ENCODE peak calls at places on chromosomes 7 and 10, in eight cellular contexts. U, S, O, X, E, F, T and N are unnamed samples.

GRCh38 chr10:17617031-17617911 is at the start of gene HACD1:
- DNase-seq in U (peak; percentile 77), O (peak; percentile 93), S (peak; percentile 70), X (no peak), F (peak; percentile 22), E (peak; percentile 72), T (peak; percentile 91), N (peak; percentile 14)

GRCh38 chr10:31749293-31749692 is 179.3 kb downstream of the ARHGAP12 start:
- DNase-seq in T (no peak), E (peak; percentile 72), X (no peak), O (no peak), S (no peak), F (no peak), U (no peak), N (no peak)

GRCh38 chr10:89062861-89063260 is 72.3 kb downstream of the FAS start:
- DNase-seq in S (no peak), O (no peak), E (no peak), F (no peak), U (no peak), X (no peak), T (peak; percentile 83), N (no peak)

GRCh38 chr7:93228302-93228701 is 2.0 kb upstream of the HEPACAM2 start:
- DNase-seq in O (no peak), E (peak; percentile 82), X (no peak), F (no peak), U (peak; percentile 47), S (no peak), T (no peak), N (peak; percentile 34)

GRCh38 chr7:1232103-1232466 is 587 bp upstream of the UNCX start:
- DNase-seq in F (no peak), O (no peak), X (no peak), S (no peak), T (no peak), U (no peak), E (no peak), N (no peak)

GRCh38 chr7:146865696-146866095 is 749.1 kb downstream of the CNTNAP2 start:
- DNase-seq in S (no peak), E (no peak), O (no peak), X (no peak), T (no peak), U (no peak), F (no peak), N (no peak)

GRCh38 chr10:124686707-124687376 is 57.3 kb downstream of the FAM53B start:
- DNase-seq in S (peak; percentile 85), U (no peak), T (no peak), O (no peak), F (peak; percentile 28), X (no peak), E (no peak), N (peak; percentile 91)

GRCh38 chr10:24872049-24872789 is 80.2 kb downstream of the PRTFDC1 start:
- DNase-seq in E (no peak), U (no peak), S (no peak), T (no peak), O (no peak), X (no peak), F (peak; percentile 24), N (peak; percentile 65)

GRCh38 chr7:98086231-98086855 is 20.3 kb upstream of the LMTK2 start:
- DNase-seq in F (no peak), T (no peak), X (no peak), S (no peak), E (no peak), U (peak; percentile 39), O (no peak), N (no peak)

GRCh38 chr7:92731327-92732063 is 104.9 kb downstream of the CDK6 start:
- DNase-seq in U (peak; percentile 62), F (no peak), E (no peak), X (no peak), O (no peak), S (no peak), T (no peak), N (no peak)

GRCh38 chr7:96097802-96098201 is 224.1 kb downstream of the SLC25A13 start:
- DNase-seq in E (no peak), X (no peak), F (no peak), S (no peak), O (no peak), T (no peak), U (no peak), N (no peak)

GRCh38 chr10:70592746-70593512 is 9.6 kb downstream of the PRF1 start:
- DNase-seq in U (no peak), X (no peak), E (no peak), O (peak; percentile 27), S (no peak), F (no peak), T (peak; percentile 62), N (no peak)

GRCh38 chr7:112252691-112253090 is 46.2 kb downstream of the ZNF277 start:
- DNase-seq in U (no peak), F (no peak), T (no peak), X (no peak), E (no peak), S (no peak), O (no peak), N (no peak)

GRCh38 chr7:144853542-144853941 is 17.7 kb upstream of the TPK1 start:
- DNase-seq in T (no peak), S (no peak), X (no peak), O (no peak), U (no peak), E (no peak), F (no peak), N (no peak)

GRCh38 chr7:91940171-91940570 is 491 bp upstream of the AKAP9 start:
- DNase-seq in S (no peak), U (peak; percentile 26), F (peak; percentile 16), O (peak; percentile 72), T (no peak), E (peak; percentile 29), X (no peak), N (peak; percentile 33)

GRCh38 chr7:36188266-36188665 is 35.2 kb downstream of the EEPD1 start:
- DNase-seq in F (no peak), S (no peak), O (peak; percentile 81), T (no peak), X (no peak), E (no peak), U (no peak), N (no peak)

GRCh38 chr10:3040069-3040468 is 27.3 kb upstream of the PFKP start:
- DNase-seq in X (no peak), O (no peak), E (no peak), T (no peak), U (no peak), S (no peak), F (no peak), N (no peak)

GRCh38 chr10:67242531-67242930 is 316.7 kb downstream of the LRRTM3 start:
- DNase-seq in O (no peak), F (no peak), E (no peak), S (no peak), X (no peak), U (no peak), T (no peak), N (no peak)

GRCh38 chr10:129586897-129587443 is 119.9 kb downstream of the MGMT start:
- DNase-seq in F (no peak), U (no peak), O (peak; percentile 6), E (no peak), T (no peak), S (no peak), X (no peak), N (no peak)

GRCh38 chr7:140049339-140050024 is 13.3 kb downstream of the PARP12 start:
- DNase-seq in T (no peak), U (peak; percentile 68), O (no peak), X (no peak), F (no peak), E (peak; percentile 54), S (no peak), N (no peak)

GRCh38 chr10:97999066-97999908 is 31.1 kb downstream of the CRTAC1 start:
- DNase-seq in U (no peak), S (no peak), F (no peak), E (no peak), O (peak; percentile 78), X (no peak), T (no peak), N (no peak)

GRCh38 chr7:54477083-54477482 is 65.1 kb upstream of the VSTM2A start:
- DNase-seq in E (peak; percentile 24), O (no peak), T (no peak), U (peak; percentile 1), S (no peak), X (no peak), F (no peak), N (no peak)

GRCh38 chr7:132249591-132249971 is 326.7 kb downstream of the PLXNA4 start:
- DNase-seq in E (peak; percentile 35), S (no peak), U (peak; percentile 44), O (peak; percentile 82), T (no peak), X (no peak), F (no peak), N (no peak)